ENCODE peak calls at places on chromosomes 5 and 9, in four cellular contexts. One of them, this sample, is unnamed.
A peak's percentile ranks its signal among the peaks of the same experiment; 100 is the strongest.

GRCh38 chr9:79570449-79571308 is 1.1 kb upstream of the TLE4 start:
- DNase-seq in HepG2: no peak
- DNase-seq in A549: peak; percentile 69
- DNase-seq in SK-N-SH: peak; percentile 71
- DNase-seq in this sample: no peak

GRCh38 chr5:177035982-177036381 is 13.5 kb downstream of the ZNF346 start:
- DNase-seq in HepG2: no peak
- DNase-seq in A549: no peak
- DNase-seq in SK-N-SH: no peak
- DNase-seq in this sample: no peak

GRCh38 chr9:82164159-82164558 is 175.6 kb downstream of the SPATA31D1 start:
- DNase-seq in HepG2: no peak
- DNase-seq in A549: no peak
- DNase-seq in SK-N-SH: no peak
- DNase-seq in this sample: no peak

GRCh38 chr5:157366741-157367684 is 93.0 kb upstream of the NIPAL4 start:
- DNase-seq in HepG2: peak; percentile 28
- DNase-seq in A549: peak; percentile 74
- DNase-seq in SK-N-SH: peak; percentile 53
- DNase-seq in this sample: no peak

GRCh38 chr5:22699319-22699718 is 153.8 kb downstream of the CDH12 start:
- DNase-seq in HepG2: no peak
- DNase-seq in A549: no peak
- DNase-seq in SK-N-SH: peak; percentile 1
- DNase-seq in this sample: no peak

GRCh38 chr5:17438027-17438426 is 60.0 kb upstream of the TAF11L2 start:
- DNase-seq in HepG2: no peak
- DNase-seq in A549: no peak
- DNase-seq in SK-N-SH: no peak
- DNase-seq in this sample: no peak

GRCh38 chr9:3436629-3437028 is 89.2 kb downstream of the RFX3 start:
- DNase-seq in HepG2: no peak
- DNase-seq in A549: no peak
- DNase-seq in SK-N-SH: no peak
- DNase-seq in this sample: no peak

GRCh38 chr9:134707031-134707680 is 65.6 kb downstream of the COL5A1 start:
- DNase-seq in HepG2: peak; percentile 7
- DNase-seq in A549: no peak
- DNase-seq in SK-N-SH: peak; percentile 98
- DNase-seq in this sample: no peak

GRCh38 chr5:95159603-95160002 is 125.3 kb downstream of the MCTP1 start:
- DNase-seq in HepG2: no peak
- DNase-seq in A549: no peak
- DNase-seq in SK-N-SH: no peak
- DNase-seq in this sample: no peak

GRCh38 chr5:82735160-82735789 is 341.9 kb downstream of the TMEM167A start:
- DNase-seq in HepG2: peak; percentile 69
- DNase-seq in A549: no peak
- DNase-seq in SK-N-SH: no peak
- DNase-seq in this sample: no peak

GRCh38 chr5:78771260-78772240 is 123.0 kb upstream of the LHFPL2 start:
- DNase-seq in HepG2: no peak
- DNase-seq in A549: no peak
- DNase-seq in SK-N-SH: no peak
- DNase-seq in this sample: no peak

GRCh38 chr9:91949946-91950664 is at the start of gene ROR2:
- DNase-seq in HepG2: no peak
- DNase-seq in A549: peak; percentile 40
- DNase-seq in SK-N-SH: peak; percentile 96
- DNase-seq in this sample: no peak

GRCh38 chr9:81430727-81431126 is 258.6 kb downstream of the TLE1 start:
- DNase-seq in HepG2: no peak
- DNase-seq in A549: no peak
- DNase-seq in SK-N-SH: no peak
- DNase-seq in this sample: no peak

GRCh38 chr5:164345173-164345572 is 839.8 kb downstream of the MAT2B start:
- DNase-seq in HepG2: no peak
- DNase-seq in A549: no peak
- DNase-seq in SK-N-SH: no peak
- DNase-seq in this sample: no peak

GRCh38 chr5:111017731-111018130 is 53.8 kb upstream of the TSLP start:
- DNase-seq in HepG2: no peak
- DNase-seq in A549: no peak
- DNase-seq in SK-N-SH: no peak
- DNase-seq in this sample: no peak

GRCh38 chr5:54881286-54882005 is 103.9 kb downstream of the ESM1 start:
- DNase-seq in HepG2: no peak
- DNase-seq in A549: no peak
- DNase-seq in SK-N-SH: no peak
- DNase-seq in this sample: no peak

GRCh38 chr5:61450880-61451279 is 118.8 kb downstream of the ZSWIM6 start:
- DNase-seq in HepG2: no peak
- DNase-seq in A549: peak; percentile 57
- DNase-seq in SK-N-SH: peak; percentile 19
- DNase-seq in this sample: no peak

GRCh38 chr5:141241496-141241895 is 3.7 kb upstream of the PCDHB15 start:
- DNase-seq in HepG2: no peak
- DNase-seq in A549: no peak
- DNase-seq in SK-N-SH: no peak
- DNase-seq in this sample: no peak

GRCh38 chr5:151870820-151871219 is 53.8 kb downstream of the GLRA1 start:
- DNase-seq in HepG2: no peak
- DNase-seq in A549: peak; percentile 32
- DNase-seq in SK-N-SH: no peak
- DNase-seq in this sample: no peak

GRCh38 chr5:1331861-1332405 is 13.0 kb downstream of the CLPTM1L start:
- DNase-seq in HepG2: no peak
- DNase-seq in A549: no peak
- DNase-seq in SK-N-SH: no peak
- DNase-seq in this sample: no peak

GRCh38 chr5:1330847-1331831 is 13.8 kb downstream of the CLPTM1L start:
- DNase-seq in HepG2: no peak
- DNase-seq in A549: no peak
- DNase-seq in SK-N-SH: no peak
- DNase-seq in this sample: no peak

GRCh38 chr5:1329111-1329579 is 15.8 kb downstream of the CLPTM1L start:
- DNase-seq in HepG2: no peak
- DNase-seq in A549: no peak
- DNase-seq in SK-N-SH: no peak
- DNase-seq in this sample: no peak

GRCh38 chr5:1332461-1333001 is 12.4 kb downstream of the CLPTM1L start:
- DNase-seq in HepG2: no peak
- DNase-seq in A549: peak; percentile 62
- DNase-seq in SK-N-SH: no peak
- DNase-seq in this sample: no peak

GRCh38 chr5:1330146-1330846 is 14.6 kb downstream of the CLPTM1L start:
- DNase-seq in HepG2: no peak
- DNase-seq in A549: no peak
- DNase-seq in SK-N-SH: no peak
- DNase-seq in this sample: no peak
- TF ChIP-seq PBX3 in HepG2: no peak
- TF ChIP-seq PBX3 in A549: no peak
- TF ChIP-seq PBX3 in SK-N-SH: no peak
- TF ChIP-seq PBX3 in this sample: no peak

GRCh38 chr9:95494022-95494415 is 22.8 kb downstream of the PTCH1 start:
- DNase-seq in HepG2: no peak
- DNase-seq in A549: no peak
- DNase-seq in SK-N-SH: peak; percentile 94
- DNase-seq in this sample: no peak
- TF ChIP-seq PBX3 in HepG2: no peak
- TF ChIP-seq PBX3 in A549: no peak
- TF ChIP-seq PBX3 in SK-N-SH: peak; percentile 75
- TF ChIP-seq PBX3 in this sample: no peak

DNA sequence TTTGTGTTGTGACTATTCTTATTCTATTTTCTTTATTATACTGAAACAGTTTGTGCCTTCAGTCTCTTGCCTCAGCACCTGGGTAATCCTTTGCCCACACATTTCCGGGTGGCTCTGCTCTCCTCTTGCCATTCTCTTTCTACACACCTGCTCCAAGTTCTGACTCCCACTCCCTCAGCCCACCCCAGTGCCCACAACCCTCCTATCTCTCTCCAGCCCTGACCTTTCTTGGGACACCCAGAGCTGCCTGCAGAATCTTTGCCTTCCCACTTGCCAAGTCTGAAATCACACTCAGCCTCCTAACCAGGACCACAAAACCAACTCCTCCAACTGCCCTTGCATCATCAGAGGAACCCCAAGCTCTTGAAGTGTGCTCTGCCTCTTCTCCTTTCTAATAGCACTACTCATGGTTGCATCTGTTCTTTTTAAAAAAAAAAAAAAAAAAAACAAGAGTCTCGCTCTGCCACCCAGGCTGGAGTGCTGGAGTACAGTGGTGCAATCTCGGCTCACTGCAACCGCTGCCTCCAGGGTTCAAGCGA is 4.1 kb downstream of the SWI5 start:
- DNase-seq in HepG2: no peak
- DNase-seq in A549: no peak
- DNase-seq in SK-N-SH: no peak
- DNase-seq in this sample: no peak
- TF ChIP-seq PBX3 in HepG2: no peak
- TF ChIP-seq PBX3 in A549: no peak
- TF ChIP-seq PBX3 in SK-N-SH: no peak
- TF ChIP-seq PBX3 in this sample: no peak

DNA sequence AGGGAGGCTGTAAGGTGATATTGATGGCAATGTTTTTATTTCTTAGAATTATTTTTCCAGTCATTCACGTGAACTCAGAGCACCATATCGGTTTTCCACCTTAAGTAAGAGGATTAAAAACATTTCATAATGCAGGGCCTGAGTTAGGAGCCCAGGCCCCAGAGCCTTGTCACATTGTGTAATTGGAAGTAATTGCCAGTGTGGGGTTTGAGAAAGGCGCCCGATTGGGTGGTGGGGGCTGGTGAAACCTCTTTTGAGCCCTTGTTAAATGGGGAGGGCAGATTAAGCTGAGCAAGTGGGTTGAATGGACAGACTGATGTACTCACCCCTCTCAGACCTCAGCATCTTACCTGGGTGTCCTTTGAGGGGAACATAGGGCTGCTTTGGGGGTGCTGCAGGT is 116.7 kb upstream of the PITX1 start:
- DNase-seq in HepG2: no peak
- DNase-seq in A549: no peak
- DNase-seq in SK-N-SH: no peak
- DNase-seq in this sample: no peak
- TF ChIP-seq PBX3 in HepG2: no peak
- TF ChIP-seq PBX3 in A549: no peak
- TF ChIP-seq PBX3 in SK-N-SH: no peak
- TF ChIP-seq PBX3 in this sample: no peak

GRCh38 chr9:93663877-93664548 is 87.6 kb downstream of the PHF2 start:
- DNase-seq in HepG2: no peak
- DNase-seq in A549: no peak
- DNase-seq in SK-N-SH: no peak
- DNase-seq in this sample: no peak

GRCh38 chr9:93666279-93666784 is 89.9 kb downstream of the PHF2 start:
- DNase-seq in HepG2: no peak
- DNase-seq in A549: no peak
- DNase-seq in SK-N-SH: no peak
- DNase-seq in this sample: no peak

GRCh38 chr9:93665566-93666278 is 89.3 kb downstream of the PHF2 start:
- DNase-seq in HepG2: no peak
- DNase-seq in A549: no peak
- DNase-seq in SK-N-SH: no peak
- DNase-seq in this sample: no peak

GRCh38 chr9:93664549-93665120 is 88.3 kb downstream of the PHF2 start:
- DNase-seq in HepG2: no peak
- DNase-seq in A549: no peak
- DNase-seq in SK-N-SH: no peak
- DNase-seq in this sample: no peak

DNA sequence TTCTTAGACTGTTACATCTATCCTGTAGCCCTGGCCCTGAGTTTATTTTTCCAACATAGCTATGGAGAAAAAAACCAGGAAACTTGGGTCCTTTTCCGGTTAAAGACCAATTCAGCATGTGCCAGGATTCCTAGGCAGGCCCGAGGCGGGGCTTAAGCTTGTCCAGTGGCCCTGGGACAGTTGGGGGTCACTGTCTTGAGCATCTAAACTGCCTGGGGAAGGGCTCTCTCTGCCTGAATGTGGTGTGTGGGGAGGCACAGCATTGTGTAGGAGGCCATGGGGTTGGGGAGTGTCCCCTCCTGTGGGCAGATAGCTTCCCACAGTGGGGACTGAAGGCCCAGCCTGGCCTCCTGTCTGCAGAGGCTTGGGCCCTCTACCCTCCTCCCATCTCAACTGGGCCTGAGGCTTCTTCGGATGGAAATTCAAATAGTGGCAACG is 88.8 kb downstream of the PHF2 start:
- DNase-seq in HepG2: no peak
- DNase-seq in A549: no peak
- DNase-seq in SK-N-SH: no peak
- DNase-seq in this sample: no peak
- TF ChIP-seq PBX3 in HepG2: no peak
- TF ChIP-seq PBX3 in A549: no peak
- TF ChIP-seq PBX3 in SK-N-SH: no peak
- TF ChIP-seq PBX3 in this sample: no peak